ENCODE peak calls at places on chromosomes 5 and 9, in six cellular contexts. H is fibroblast of pulmonary artery; Z is cardiac muscle cell; B is PC-3; X is CD4-positive, alpha-beta memory T cell; P is suprapubic skin. V is an unnamed sample.

GRCh38 chr5:138352722-138353549 is 451 bp downstream of the KDM3B start:
- DNase-seq in H (peak), Z (peak), B (peak), X (peak), P (no peak), V (peak)

GRCh38 chr9:7342229-7342628 is 457.3 kb downstream of the DMAC1 start:
- DNase-seq in H (peak), Z (no peak), B (no peak), X (no peak), P (no peak), V (no peak)

GRCh38 chr5:93579561-93580386 is 1.2 kb downstream of the NR2F1-AS1 start:
- DNase-seq in H (peak), Z (no peak), B (peak), X (no peak), P (no peak), V (no peak)

GRCh38 chr9:122179690-122180074 is 20.0 kb downstream of the MORN5 start:
- DNase-seq in H (no peak), Z (no peak), B (peak), X (no peak), P (no peak), V (no peak)

GRCh38 chr5:81749186-81749561 is 1.7 kb downstream of the SSBP2 start:
- DNase-seq in H (peak), Z (peak), B (no peak), X (no peak), P (no peak), V (no peak)

GRCh38 chr9:99385814-99386279 is 163.8 kb downstream of the SEC61B start:
- DNase-seq in H (peak), Z (no peak), B (no peak), X (no peak), P (no peak), V (no peak)

GRCh38 chr9:98364042-98364441 is 108.6 kb upstream of the TBC1D2 start:
- DNase-seq in H (no peak), Z (no peak), B (no peak), X (no peak), P (no peak), V (no peak)

GRCh38 chr5:158313027-158313738 is 454.2 kb upstream of the CLINT1 start:
- DNase-seq in H (no peak), Z (no peak), B (no peak), X (no peak), P (no peak), V (no peak)

DNA sequence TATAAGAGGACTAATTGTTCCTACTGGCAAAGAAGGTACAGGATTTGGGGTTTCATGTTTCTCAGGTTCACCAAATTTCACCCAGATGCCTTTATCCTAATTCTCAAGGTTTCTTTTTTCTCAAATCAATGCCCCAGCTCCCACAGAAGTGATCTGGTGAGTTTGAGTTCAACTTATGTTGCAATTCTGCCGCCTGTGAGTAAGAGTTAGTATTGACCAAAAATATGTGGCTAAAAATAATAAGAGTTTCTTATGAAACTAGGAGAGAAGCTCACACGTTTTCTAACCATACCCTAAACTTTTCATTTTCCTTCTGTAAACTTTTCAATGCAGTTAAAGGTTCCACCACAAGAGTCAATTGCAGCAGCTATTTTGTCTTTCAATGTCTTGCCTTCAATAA is 15.1 kb downstream of the SLCO6A1 start:
- DNase-seq in H (no peak), Z (no peak), B (peak), X (no peak), P (no peak), V (no peak)
- H3K4me3 ChIP-seq in H (no peak), Z (no peak), B (no peak), X (no peak), P (no peak), V (no peak)

DNA sequence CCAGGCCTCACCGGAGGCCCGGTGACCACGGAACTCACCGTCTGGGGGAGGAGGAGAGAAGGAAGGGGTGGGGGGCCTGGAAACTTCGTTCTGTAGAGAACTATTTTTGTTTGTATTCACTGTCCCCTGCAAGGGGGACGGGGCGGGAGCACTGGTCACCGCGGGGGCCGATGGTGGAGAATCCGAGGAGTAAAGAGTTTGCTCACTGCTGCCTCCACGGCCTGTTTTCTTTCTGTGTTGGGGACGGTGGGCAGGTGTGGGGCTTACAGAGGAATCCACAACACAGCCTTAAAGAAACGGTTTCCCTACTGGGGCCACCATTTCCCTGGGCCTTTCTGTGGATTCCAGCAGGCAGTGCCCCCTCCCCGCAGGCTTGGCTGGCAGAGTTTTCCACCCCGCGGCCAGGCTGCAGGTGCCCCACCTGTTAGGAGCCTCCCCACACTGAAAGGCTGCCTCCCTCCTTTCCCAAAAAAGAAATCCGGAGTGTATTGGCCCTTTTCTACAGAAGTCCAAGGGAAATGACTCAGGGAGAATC is 80.8 kb downstream of the NTNG2 start:
- DNase-seq in H (no peak), Z (no peak), B (no peak), X (no peak), P (peak), V (no peak)
- H3K4me3 ChIP-seq in H (peak), Z (peak), B (peak), X (peak), P (peak), V (peak)

DNA sequence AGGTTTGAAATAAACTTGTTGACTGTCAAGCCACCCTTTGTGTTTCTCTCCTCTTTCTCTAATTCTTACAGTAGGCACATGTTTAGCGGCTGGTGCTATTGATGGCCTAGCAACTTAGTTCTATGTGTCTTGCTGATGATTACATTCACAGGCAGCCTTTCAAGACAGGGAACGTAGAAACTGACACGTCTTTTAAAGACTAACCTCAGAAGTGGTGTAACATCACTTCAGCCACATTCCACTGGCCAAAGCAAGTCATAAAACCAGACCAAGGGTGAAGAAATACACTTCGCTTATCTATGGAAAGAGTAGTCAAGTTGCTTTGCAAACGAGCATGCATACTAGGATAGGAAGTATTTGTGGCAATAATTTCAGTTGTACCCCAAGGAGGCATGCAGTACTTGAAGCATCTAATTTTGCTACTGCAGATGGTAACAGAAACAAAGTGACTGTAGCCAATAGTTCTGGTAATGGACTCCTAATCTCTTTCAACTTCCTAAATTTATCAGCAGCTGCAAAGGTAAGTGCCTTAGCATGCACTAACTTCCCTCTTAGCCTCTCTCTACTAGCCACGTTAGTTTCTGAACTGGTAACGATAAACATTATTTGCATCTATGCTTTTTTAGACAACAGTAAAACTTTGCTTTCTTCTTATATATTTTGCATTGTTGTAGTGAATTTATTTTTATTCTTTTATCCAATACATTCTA is 6.4 kb upstream of the CKS2 start:
- DNase-seq in H (no peak), Z (no peak), B (no peak), X (no peak), P (no peak), V (no peak)
- H3K4me3 ChIP-seq in H (no peak), Z (no peak), B (no peak), X (no peak), P (no peak), V (no peak)

GRCh38 chr9:129640086-129640870 is 1.7 kb downstream of the ASB6 start:
- DNase-seq in H (peak), Z (no peak), B (no peak), X (no peak), P (no peak), V (no peak)
- H3K4me3 ChIP-seq in H (peak), Z (no peak), B (peak), X (peak), P (peak), V (peak)

DNA sequence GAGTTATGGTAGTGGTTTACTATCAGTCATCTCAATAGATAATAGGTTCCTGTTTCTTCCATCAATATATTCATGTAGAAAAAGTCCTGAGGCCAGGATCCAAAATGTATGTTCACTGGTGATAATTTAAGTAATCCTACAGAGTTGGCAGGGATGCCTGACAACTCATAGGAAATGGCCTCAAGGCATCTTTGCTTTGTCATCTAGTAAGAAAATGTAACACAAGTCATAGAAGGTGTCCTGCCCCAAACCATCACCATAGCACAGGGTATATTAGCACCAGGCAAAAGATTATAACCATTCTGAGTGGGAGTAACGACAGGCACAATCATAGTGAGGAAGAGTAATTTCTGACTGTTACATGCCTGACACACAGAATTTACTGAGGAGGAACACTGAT is 257.0 kb downstream of the TMEM167A start:
- DNase-seq in H (no peak), Z (no peak), B (peak), X (no peak), P (no peak), V (no peak)
- H3K4me3 ChIP-seq in H (no peak), Z (no peak), B (no peak), X (no peak), P (no peak), V (no peak)

DNA sequence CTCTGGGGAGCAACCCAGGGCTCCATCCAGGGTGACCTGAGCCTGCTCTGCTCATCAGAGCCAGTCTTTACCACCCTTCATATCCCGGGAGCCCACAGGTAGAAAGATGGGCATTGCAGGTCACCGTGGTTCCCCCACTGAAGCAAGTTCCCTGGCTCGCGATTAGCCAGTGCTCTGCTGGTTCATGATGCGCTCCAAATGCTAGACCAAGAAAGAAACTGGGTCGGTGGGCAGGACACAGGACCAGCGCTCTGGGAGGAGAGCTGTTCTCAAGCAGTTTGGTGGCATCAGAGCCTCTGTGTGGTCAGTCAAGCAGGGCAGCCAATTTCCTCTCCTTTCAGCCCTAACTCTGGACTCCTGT is 156.5 kb downstream of the RGS3 start:
- DNase-seq in H (no peak), Z (no peak), B (no peak), X (no peak), P (no peak), V (no peak)
- H3K4me3 ChIP-seq in H (no peak), Z (no peak), B (no peak), X (no peak), P (no peak), V (no peak)

GRCh38 chr9:715310-715709 is 126.2 kb upstream of the DMRT1 start:
- DNase-seq in H (no peak), Z (no peak), B (no peak), X (no peak), P (no peak), V (no peak)

GRCh38 chr9:714675-715074 is 126.8 kb upstream of the DMRT1 start:
- DNase-seq in H (no peak), Z (no peak), B (no peak), X (no peak), P (no peak), V (no peak)

GRCh38 chr9:720239-720881 is 121.1 kb upstream of the DMRT1 start:
- DNase-seq in H (no peak), Z (no peak), B (no peak), X (no peak), P (no peak), V (no peak)

GRCh38 chr9:715743-716400 is 125.6 kb upstream of the DMRT1 start:
- DNase-seq in H (no peak), Z (no peak), B (no peak), X (no peak), P (no peak), V (no peak)

GRCh38 chr9:717722-718121 is 123.8 kb upstream of the DMRT1 start:
- DNase-seq in H (no peak), Z (no peak), B (no peak), X (no peak), P (no peak), V (no peak)
- H3K4me3 ChIP-seq in H (no peak), Z (no peak), B (no peak), X (no peak), P (no peak), V (no peak)

GRCh38 chr9:14366071-14366470 is 52.1 kb upstream of the NFIB start:
- DNase-seq in H (peak), Z (no peak), B (no peak), X (no peak), P (no peak), V (no peak)
- H3K4me3 ChIP-seq in H (peak), Z (no peak), B (no peak), X (no peak), P (no peak), V (no peak)

GRCh38 chr5:109767997-109768396 is 78.3 kb downstream of the MAN2A1 start:
- DNase-seq in H (no peak), Z (no peak), B (no peak), X (no peak), P (no peak), V (no peak)
- H3K4me3 ChIP-seq in H (no peak), Z (no peak), B (no peak), X (no peak), P (no peak), V (no peak)

GRCh38 chr9:93680445-93681315 is 104.3 kb downstream of the PHF2 start:
- DNase-seq in H (no peak), Z (no peak), B (no peak), X (no peak), P (peak), V (no peak)
- H3K4me3 ChIP-seq in H (no peak), Z (no peak), B (no peak), X (no peak), P (no peak), V (no peak)